ENCODE peak calls at places on chromosomes 4 and X, in nine cellular contexts. One of them, this sample, is unnamed. For H3K4me1, the result is how much of the 10 kb centered on the place peaks cover.

GRCh38 chrX:45758319-45758718 is 557.6 kb upstream of the DIPK2B start:
- DNase-seq in neuronal stem cell: no peak
- DNase-seq in aorta: no peak
- DNase-seq in tibial artery: no peak
- DNase-seq in astrocyte: peak
- DNase-seq in body of pancreas: no peak
- DNase-seq in pancreas: no peak
- DNase-seq in fibroblast of lung: peak
- DNase-seq in colonic mucosa: no peak
- DNase-seq in this sample: peak

GRCh38 chr4:828641-829271 is 2.8 kb upstream of the CPLX1 start:
- DNase-seq in astrocyte: no peak
- DNase-seq in fibroblast of lung: no peak
- DNase-seq in tibial artery: no peak
- DNase-seq in neuronal stem cell: no peak
- DNase-seq in colonic mucosa: no peak
- DNase-seq in body of pancreas: peak
- DNase-seq in pancreas: peak
- DNase-seq in aorta: peak
- DNase-seq in this sample: no peak

GRCh38 chr4:119035941-119036737 is 99.5 kb upstream of the MYOZ2 start:
- DNase-seq in tibial artery: no peak
- DNase-seq in pancreas: no peak
- DNase-seq in aorta: no peak
- DNase-seq in neuronal stem cell: no peak
- DNase-seq in astrocyte: peak
- DNase-seq in fibroblast of lung: peak
- DNase-seq in colonic mucosa: no peak
- DNase-seq in body of pancreas: no peak
- DNase-seq in this sample: no peak

GRCh38 chr4:153549401-153549800 is 83.2 kb downstream of the TMEM131L start:
- DNase-seq in colonic mucosa: no peak
- DNase-seq in tibial artery: no peak
- DNase-seq in pancreas: no peak
- DNase-seq in aorta: no peak
- DNase-seq in body of pancreas: no peak
- DNase-seq in neuronal stem cell: no peak
- DNase-seq in astrocyte: no peak
- DNase-seq in fibroblast of lung: no peak
- DNase-seq in this sample: no peak

GRCh38 chr4:52645315-52645714 is 13.8 kb downstream of the USP46 start:
- DNase-seq in tibial artery: no peak
- DNase-seq in astrocyte: no peak
- DNase-seq in neuronal stem cell: no peak
- DNase-seq in pancreas: no peak
- DNase-seq in fibroblast of lung: no peak
- DNase-seq in aorta: no peak
- DNase-seq in body of pancreas: no peak
- DNase-seq in colonic mucosa: no peak
- DNase-seq in this sample: no peak

GRCh38 chr4:89134775-89135319 is 23.5 kb downstream of the TIGD2 start:
- DNase-seq in tibial artery: no peak
- DNase-seq in fibroblast of lung: peak
- DNase-seq in astrocyte: peak
- DNase-seq in neuronal stem cell: no peak
- DNase-seq in body of pancreas: no peak
- DNase-seq in pancreas: no peak
- DNase-seq in aorta: no peak
- DNase-seq in colonic mucosa: no peak
- DNase-seq in this sample: no peak

GRCh38 chr4:89915937-89916336 is 21.3 kb downstream of the MMRN1 start:
- DNase-seq in pancreas: no peak
- DNase-seq in body of pancreas: no peak
- DNase-seq in neuronal stem cell: no peak
- DNase-seq in astrocyte: no peak
- DNase-seq in colonic mucosa: no peak
- DNase-seq in aorta: no peak
- DNase-seq in tibial artery: no peak
- DNase-seq in fibroblast of lung: no peak
- DNase-seq in this sample: no peak

GRCh38 chr4:89158884-89159503 is 47.7 kb downstream of the TIGD2 start:
- DNase-seq in fibroblast of lung: peak
- DNase-seq in astrocyte: peak
- DNase-seq in tibial artery: no peak
- DNase-seq in neuronal stem cell: peak
- DNase-seq in aorta: no peak
- DNase-seq in colonic mucosa: no peak
- DNase-seq in pancreas: no peak
- DNase-seq in body of pancreas: peak
- DNase-seq in this sample: no peak

GRCh38 chr4:54231419-54232150 is 2.5 kb downstream of the PDGFRA start:
- DNase-seq in tibial artery: peak
- DNase-seq in colonic mucosa: peak
- DNase-seq in pancreas: peak
- DNase-seq in body of pancreas: no peak
- DNase-seq in astrocyte: peak
- DNase-seq in neuronal stem cell: peak
- DNase-seq in fibroblast of lung: peak
- DNase-seq in aorta: peak
- DNase-seq in this sample: peak

GRCh38 chr4:89486042-89486441 is 178.4 kb upstream of the GPRIN3 start:
- DNase-seq in aorta: no peak
- DNase-seq in body of pancreas: no peak
- DNase-seq in tibial artery: no peak
- DNase-seq in pancreas: no peak
- DNase-seq in fibroblast of lung: no peak
- DNase-seq in astrocyte: peak
- DNase-seq in colonic mucosa: no peak
- DNase-seq in neuronal stem cell: no peak
- DNase-seq in this sample: no peak

GRCh38 chr4:78863254-78863869 is 75.9 kb downstream of the PAQR3 start:
- DNase-seq in astrocyte: no peak
- DNase-seq in pancreas: no peak
- DNase-seq in colonic mucosa: no peak
- DNase-seq in body of pancreas: no peak
- DNase-seq in aorta: no peak
- DNase-seq in tibial artery: no peak
- DNase-seq in fibroblast of lung: no peak
- DNase-seq in neuronal stem cell: no peak
- DNase-seq in this sample: no peak

DNA sequence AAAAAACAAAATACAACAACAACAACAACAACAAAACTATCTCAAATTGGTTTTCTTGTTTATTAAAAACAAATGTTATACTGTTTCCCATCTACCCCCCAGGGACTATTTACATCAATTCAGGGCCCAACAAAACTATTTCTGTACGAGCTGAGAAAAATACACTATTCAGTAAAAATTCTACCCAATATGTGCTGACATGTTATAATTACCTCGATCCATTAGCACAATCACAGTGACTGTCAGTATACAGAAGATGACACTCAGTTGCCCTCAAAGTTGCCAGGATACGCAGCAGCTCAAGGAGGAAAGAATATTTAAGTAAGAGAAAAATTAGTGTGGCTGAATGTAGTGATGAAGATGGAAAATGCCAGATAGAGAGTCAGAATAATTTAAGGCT is 150.1 kb downstream of the COX18 start:
- DNase-seq in neuronal stem cell: no peak
- DNase-seq in body of pancreas: no peak
- DNase-seq in fibroblast of lung: no peak
- DNase-seq in astrocyte: no peak
- DNase-seq in aorta: no peak
- DNase-seq in tibial artery: no peak
- DNase-seq in colonic mucosa: no peak
- DNase-seq in pancreas: no peak
- DNase-seq in this sample: no peak
- H3K4me1 ChIP-seq in neuronal stem cell: under half
- H3K4me1 ChIP-seq in body of pancreas: under half
- H3K4me1 ChIP-seq in fibroblast of lung: under half
- H3K4me1 ChIP-seq in astrocyte: under half
- H3K4me1 ChIP-seq in aorta: under half
- H3K4me1 ChIP-seq in tibial artery: under half
- H3K4me1 ChIP-seq in colonic mucosa: under half
- H3K4me1 ChIP-seq in pancreas: under half
- H3K4me1 ChIP-seq in this sample: under half

GRCh38 chrX:154821523-154821922 is 12.9 kb downstream of the SMIM9 start:
- DNase-seq in neuronal stem cell: no peak
- DNase-seq in body of pancreas: no peak
- DNase-seq in tibial artery: no peak
- DNase-seq in aorta: no peak
- DNase-seq in pancreas: no peak
- DNase-seq in fibroblast of lung: no peak
- DNase-seq in colonic mucosa: no peak
- DNase-seq in astrocyte: no peak
- DNase-seq in this sample: no peak
- H3K27ac ChIP-seq in neuronal stem cell: no peak
- H3K27ac ChIP-seq in body of pancreas: no peak
- H3K27ac ChIP-seq in tibial artery: no peak
- H3K27ac ChIP-seq in aorta: no peak
- H3K27ac ChIP-seq in pancreas: no peak
- H3K27ac ChIP-seq in fibroblast of lung: no peak
- H3K27ac ChIP-seq in colonic mucosa: no peak
- H3K27ac ChIP-seq in astrocyte: no peak
- H3K27ac ChIP-seq in this sample: no peak

GRCh38 chrX:57135287-57135686 is 1.9 kb downstream of the SPIN2A start:
- DNase-seq in body of pancreas: no peak
- DNase-seq in pancreas: no peak
- DNase-seq in fibroblast of lung: no peak
- DNase-seq in astrocyte: no peak
- DNase-seq in colonic mucosa: no peak
- DNase-seq in neuronal stem cell: no peak
- DNase-seq in tibial artery: no peak
- DNase-seq in aorta: no peak
- DNase-seq in this sample: no peak

GRCh38 chrX:57132046-57132445 is 5.2 kb downstream of the SPIN2A start:
- DNase-seq in aorta: no peak
- DNase-seq in body of pancreas: no peak
- DNase-seq in tibial artery: no peak
- DNase-seq in pancreas: no peak
- DNase-seq in astrocyte: no peak
- DNase-seq in fibroblast of lung: no peak
- DNase-seq in neuronal stem cell: no peak
- DNase-seq in colonic mucosa: no peak
- DNase-seq in this sample: no peak

GRCh38 chrX:57134702-57135101 is 2.5 kb downstream of the SPIN2A start:
- DNase-seq in astrocyte: no peak
- DNase-seq in pancreas: no peak
- DNase-seq in body of pancreas: no peak
- DNase-seq in colonic mucosa: no peak
- DNase-seq in neuronal stem cell: no peak
- DNase-seq in tibial artery: no peak
- DNase-seq in fibroblast of lung: no peak
- DNase-seq in aorta: no peak
- DNase-seq in this sample: no peak

GRCh38 chrX:57138674-57139073 is 1.5 kb upstream of the SPIN2A start:
- DNase-seq in colonic mucosa: no peak
- DNase-seq in neuronal stem cell: no peak
- DNase-seq in astrocyte: no peak
- DNase-seq in aorta: no peak
- DNase-seq in fibroblast of lung: no peak
- DNase-seq in body of pancreas: no peak
- DNase-seq in pancreas: no peak
- DNase-seq in tibial artery: no peak
- DNase-seq in this sample: no peak

DNA sequence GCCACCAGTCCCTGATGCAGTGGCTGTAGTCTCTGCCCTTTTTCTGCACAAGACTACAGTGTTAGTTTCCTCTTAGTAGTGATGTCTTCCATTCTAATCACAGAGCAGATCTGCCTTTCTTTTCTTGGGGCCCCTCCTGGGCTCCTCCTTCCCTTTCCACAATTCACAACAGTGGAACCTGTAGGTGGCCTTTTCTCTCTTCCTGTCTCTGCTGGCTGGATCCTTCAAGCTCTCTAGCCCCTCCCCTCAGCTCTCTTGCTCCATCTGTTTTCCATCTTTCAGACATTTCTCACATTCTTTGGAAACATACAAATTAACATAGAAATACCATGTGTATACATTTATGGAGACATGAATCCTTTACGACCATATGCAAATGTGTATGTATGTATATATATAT is 284 bp upstream of the SPIN2A start:
- DNase-seq in fibroblast of lung: peak
- DNase-seq in neuronal stem cell: no peak
- DNase-seq in aorta: no peak
- DNase-seq in body of pancreas: no peak
- DNase-seq in astrocyte: no peak
- DNase-seq in tibial artery: no peak
- DNase-seq in pancreas: no peak
- DNase-seq in colonic mucosa: no peak
- DNase-seq in this sample: no peak
- H3K4me3 ChIP-seq in fibroblast of lung: peak
- H3K4me3 ChIP-seq in neuronal stem cell: peak
- H3K4me3 ChIP-seq in aorta: no peak
- H3K4me3 ChIP-seq in body of pancreas: no peak
- H3K4me3 ChIP-seq in astrocyte: peak
- H3K4me3 ChIP-seq in tibial artery: peak
- H3K4me3 ChIP-seq in pancreas: peak
- H3K4me3 ChIP-seq in colonic mucosa: no peak
- H3K4me3 ChIP-seq in this sample: peak

GRCh38 chr4:2873329-2873728 is 29.7 kb downstream of the ADD1 start:
- DNase-seq in body of pancreas: no peak
- DNase-seq in astrocyte: no peak
- DNase-seq in pancreas: no peak
- DNase-seq in colonic mucosa: no peak
- DNase-seq in tibial artery: no peak
- DNase-seq in aorta: no peak
- DNase-seq in neuronal stem cell: no peak
- DNase-seq in fibroblast of lung: no peak
- DNase-seq in this sample: no peak

GRCh38 chr4:2871911-2872310 is 28.3 kb downstream of the ADD1 start:
- DNase-seq in body of pancreas: no peak
- DNase-seq in neuronal stem cell: no peak
- DNase-seq in pancreas: no peak
- DNase-seq in aorta: no peak
- DNase-seq in fibroblast of lung: no peak
- DNase-seq in colonic mucosa: no peak
- DNase-seq in tibial artery: no peak
- DNase-seq in astrocyte: no peak
- DNase-seq in this sample: no peak

GRCh38 chr4:2869659-2870058 is 26.0 kb downstream of the ADD1 start:
- DNase-seq in fibroblast of lung: no peak
- DNase-seq in pancreas: no peak
- DNase-seq in astrocyte: no peak
- DNase-seq in tibial artery: no peak
- DNase-seq in neuronal stem cell: no peak
- DNase-seq in colonic mucosa: no peak
- DNase-seq in aorta: no peak
- DNase-seq in body of pancreas: no peak
- DNase-seq in this sample: no peak

GRCh38 chr4:2870098-2870497 is 26.5 kb downstream of the ADD1 start:
- DNase-seq in neuronal stem cell: no peak
- DNase-seq in pancreas: no peak
- DNase-seq in tibial artery: no peak
- DNase-seq in aorta: no peak
- DNase-seq in colonic mucosa: no peak
- DNase-seq in fibroblast of lung: no peak
- DNase-seq in body of pancreas: no peak
- DNase-seq in astrocyte: no peak
- DNase-seq in this sample: no peak

DNA sequence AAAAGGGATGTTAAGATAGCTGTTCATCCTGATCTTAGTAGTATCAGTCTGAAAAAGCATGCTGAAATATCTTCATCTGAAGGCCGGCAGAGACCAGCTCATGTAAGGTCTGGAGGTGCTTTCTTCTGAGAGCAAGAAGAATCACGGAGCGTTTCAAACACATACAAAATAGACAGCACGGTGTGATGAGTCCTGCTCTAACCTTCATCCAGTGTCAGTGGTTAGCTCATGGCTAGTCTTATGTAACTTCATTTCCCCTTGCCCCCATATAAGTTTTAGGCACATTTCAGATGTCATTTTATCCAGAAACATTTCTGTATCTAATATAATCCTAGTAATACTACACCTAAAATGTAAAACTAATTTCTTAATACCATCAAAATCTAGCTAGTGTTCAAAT is 27.8 kb downstream of the ADD1 start:
- DNase-seq in astrocyte: no peak
- DNase-seq in tibial artery: no peak
- DNase-seq in neuronal stem cell: no peak
- DNase-seq in pancreas: no peak
- DNase-seq in body of pancreas: no peak
- DNase-seq in fibroblast of lung: no peak
- DNase-seq in aorta: no peak
- DNase-seq in colonic mucosa: no peak
- DNase-seq in this sample: no peak
- H3K4me1 ChIP-seq in astrocyte: under half
- H3K4me1 ChIP-seq in tibial artery: under half
- H3K4me1 ChIP-seq in neuronal stem cell: under half
- H3K4me1 ChIP-seq in pancreas: under half
- H3K4me1 ChIP-seq in body of pancreas: half or more
- H3K4me1 ChIP-seq in fibroblast of lung: under half
- H3K4me1 ChIP-seq in aorta: under half
- H3K4me1 ChIP-seq in colonic mucosa: under half
- H3K4me1 ChIP-seq in this sample: half or more